ENCODE peak calls at places on chromosome 9, in eight cellular contexts. B, P, Z, C, S, G, E and M are unnamed samples. For H3K9me3 and H3K36me3, the result is how much of the 10 kb centered on the place peaks cover.

GRCh38 chr9:123419091-123419490 is 63.1 kb downstream of the CRB2 start:
- DNase-seq in B (no peak), P (no peak), Z (no peak), C (no peak), S (no peak), G (no peak), E (no peak), M (no peak)

GRCh38 chr9:88076286-88077070 is 61.8 kb downstream of the SPATA31C2 start:
- DNase-seq in B (peak), P (peak), Z (peak), C (peak), S (peak), G (peak), E (peak), M (peak)

GRCh38 chr9:119003882-119004617 is 365.2 kb downstream of the BRINP1 start:
- DNase-seq in B (no peak), P (peak), Z (no peak), C (no peak), S (no peak), G (no peak), E (no peak), M (no peak)

GRCh38 chr9:137301086-137301947 is 754 bp downstream of the NRARP start:
- DNase-seq in B (peak), P (peak), Z (peak), C (peak), S (peak), G (no peak), E (peak), M (peak)

GRCh38 chr9:133149130-133150015 is 14.3 kb downstream of the GBGT1 start:
- DNase-seq in B (peak), P (peak), Z (peak), C (peak), S (peak), G (peak), E (peak), M (peak)

GRCh38 chr9:126162611-126163381 is 163.8 kb upstream of the MVB12B start:
- DNase-seq in B (no peak), P (no peak), Z (no peak), C (no peak), S (no peak), G (no peak), E (no peak), M (no peak)

GRCh38 chr9:134320195-134320885 is 5.9 kb upstream of the RXRA start:
- DNase-seq in B (no peak), P (no peak), Z (no peak), C (no peak), S (no peak), G (no peak), E (no peak), M (no peak)

GRCh38 chr9:76926324-76926731 is 20.4 kb upstream of the PRUNE2 start:
- DNase-seq in B (no peak), P (peak), Z (no peak), C (no peak), S (no peak), G (no peak), E (peak), M (peak)

GRCh38 chr9:16728128-16728505 is 142.4 kb downstream of the BNC2 start:
- DNase-seq in B (peak), P (peak), Z (no peak), C (no peak), S (no peak), G (no peak), E (peak), M (no peak)

GRCh38 chr9:100352201-100352726 is 478 bp downstream of the TEX10 start:
- DNase-seq in B (peak), P (peak), Z (no peak), C (peak), S (peak), G (no peak), E (peak), M (peak)

GRCh38 chr9:89606567-89607311 is 1.9 kb downstream of the GADD45G start:
- DNase-seq in B (peak), P (peak), Z (peak), C (peak), S (peak), G (no peak), E (peak), M (peak)

GRCh38 chr9:127525426-127526188 is 74.3 kb downstream of the LRSAM1 start:
- DNase-seq in B (peak), P (no peak), Z (no peak), C (peak), S (no peak), G (peak), E (peak), M (no peak)

GRCh38 chr9:104775961-104776360 is 12.0 kb downstream of the NIPSNAP3B start:
- DNase-seq in B (no peak), P (no peak), Z (no peak), C (no peak), S (no peak), G (no peak), E (no peak), M (no peak)

GRCh38 chr9:133773889-133774655 is 35.9 kb upstream of the SARDH start:
- DNase-seq in B (peak), P (peak), Z (peak), C (no peak), S (no peak), G (no peak), E (no peak), M (no peak)

GRCh38 chr9:69923972-69924371 is 103.4 kb downstream of the CFAP95 start:
- DNase-seq in B (no peak), P (no peak), Z (no peak), C (no peak), S (no peak), G (no peak), E (no peak), M (no peak)

GRCh38 chr9:130539473-130540223 is 39.7 kb upstream of the FUBP3 start:
- DNase-seq in B (no peak), P (peak), Z (no peak), C (no peak), S (peak), G (no peak), E (peak), M (peak)

GRCh38 chr9:7433508-7434292 is 365.9 kb downstream of the DMAC1 start:
- DNase-seq in B (no peak), P (no peak), Z (no peak), C (no peak), S (no peak), G (no peak), E (no peak), M (peak)

GRCh38 chr9:87140605-87141109 is 193.4 kb upstream of the GAS1 start:
- DNase-seq in B (no peak), P (no peak), Z (no peak), C (no peak), S (no peak), G (no peak), E (peak), M (peak)

GRCh38 chr9:125521462-125522327 is 185.3 kb downstream of the MAPKAP1 start:
- DNase-seq in B (peak), P (peak), Z (no peak), C (no peak), S (no peak), G (peak), E (peak), M (peak)

GRCh38 chr9:115814081-115814480 is 339.5 kb upstream of the PAPPA start:
- DNase-seq in B (no peak), P (no peak), Z (no peak), C (no peak), S (no peak), G (no peak), E (no peak), M (no peak)

GRCh38 chr9:4689687-4690104 is 10.3 kb downstream of the CDC37L1 start:
- DNase-seq in B (no peak), P (peak), Z (no peak), C (no peak), S (no peak), G (no peak), E (no peak), M (no peak)

GRCh38 chr9:131593255-131593820 is 48.0 kb downstream of the PRRT1B start:
- DNase-seq in B (peak), P (peak), Z (no peak), C (no peak), S (no peak), G (no peak), E (no peak), M (no peak)

GRCh38 chr9:94623253-94623652 is 16.1 kb downstream of the FBP1 start:
- DNase-seq in B (peak), P (peak), Z (peak), C (peak), S (peak), G (peak), E (no peak), M (peak)

GRCh38 chr9:109652112-109652511 is 127.9 kb upstream of the PALM2AKAP2 start:
- DNase-seq in B (no peak), P (peak), Z (no peak), C (no peak), S (no peak), G (no peak), E (peak), M (peak)

GRCh38 chr9:16315720-16316119 is 554.8 kb downstream of the BNC2 start:
- DNase-seq in B (no peak), P (peak), Z (no peak), C (no peak), S (no peak), G (no peak), E (no peak), M (no peak)

GRCh38 chr9:98989036-98990000 is 45.6 kb downstream of the COL15A1 start:
- DNase-seq in B (peak), P (peak), Z (no peak), C (no peak), S (peak), G (peak), E (peak), M (peak)

GRCh38 chr9:99000480-99001395 is 57.0 kb downstream of the COL15A1 start:
- DNase-seq in B (peak), P (peak), Z (peak), C (peak), S (peak), G (peak), E (peak), M (peak)

GRCh38 chr9:3858961-3859360 is 333.2 kb upstream of the RFX3 start:
- DNase-seq in B (peak), P (peak), Z (no peak), C (no peak), S (no peak), G (no peak), E (peak), M (no peak)

GRCh38 chr9:113711251-113711650 is 164.9 kb upstream of the ZNF618 start:
- DNase-seq in B (no peak), P (no peak), Z (no peak), C (no peak), S (no peak), G (no peak), E (no peak), M (peak)

GRCh38 chr9:133842174-133842573 is 104.0 kb upstream of the SARDH start:
- DNase-seq in B (no peak), P (no peak), Z (no peak), C (no peak), S (peak), G (no peak), E (no peak), M (no peak)

GRCh38 chr9:71980266-71981018 is 69.0 kb downstream of the C9orf85 start:
- DNase-seq in B (peak), P (no peak), Z (no peak), C (no peak), S (no peak), G (no peak), E (no peak), M (no peak)

GRCh38 chr9:136928591-136928990 is 15.9 kb downstream of the FBXW5 start:
- DNase-seq in B (no peak), P (no peak), Z (no peak), C (no peak), S (no peak), G (no peak), E (no peak), M (no peak)

GRCh38 chr9:84357235-84357634 is 16.7 kb upstream of the SLC28A3 start:
- DNase-seq in B (peak), P (no peak), Z (no peak), C (no peak), S (no peak), G (no peak), E (no peak), M (no peak)
- H3K9me3 ChIP-seq in B (under half), P (under half), Z (under half), C (under half), S (under half), G (under half), E (under half), M (under half)

DNA sequence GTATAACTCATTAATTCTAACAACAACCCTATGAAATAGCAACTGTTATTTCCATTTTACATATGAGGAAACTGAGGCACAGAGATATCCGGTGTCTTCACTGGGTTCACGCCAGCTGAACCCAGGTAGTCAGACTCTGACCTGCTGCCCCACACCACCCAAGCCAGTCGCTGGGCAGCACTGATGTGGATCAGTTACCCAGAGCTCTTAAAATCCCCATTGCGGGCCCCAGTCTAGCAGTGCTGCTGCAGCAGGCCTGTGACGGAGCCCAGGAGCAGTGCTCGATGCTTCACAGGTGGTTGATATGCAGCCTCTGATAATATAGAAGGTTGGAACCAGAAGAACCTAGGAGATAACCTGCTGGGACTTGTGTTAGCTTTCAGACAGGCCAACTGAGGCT is 24.3 kb downstream of the PTPA start:
- DNase-seq in B (no peak), P (no peak), Z (no peak), C (no peak), S (no peak), G (no peak), E (no peak), M (no peak)
- H3K36me3 ChIP-seq in B (half or more), P (under half), Z (under half), C (half or more), S (under half), G (half or more), E (under half), M (under half)

GRCh38 chr9:103660830-103661229 is 433.3 kb upstream of the SMC2 start:
- DNase-seq in B (no peak), P (no peak), Z (no peak), C (no peak), S (no peak), G (no peak), E (no peak), M (no peak)

GRCh38 chr9:103658156-103658555 is 436.0 kb upstream of the SMC2 start:
- DNase-seq in B (no peak), P (no peak), Z (no peak), C (no peak), S (no peak), G (no peak), E (no peak), M (no peak)

GRCh38 chr9:103661663-103662062 is 432.4 kb upstream of the SMC2 start:
- DNase-seq in B (peak), P (no peak), Z (no peak), C (no peak), S (no peak), G (no peak), E (no peak), M (no peak)
- H3K4me3 ChIP-seq in B (no peak), P (no peak), Z (no peak), C (no peak), S (no peak), G (no peak), E (no peak), M (no peak)

GRCh38 chr9:96766199-96766598 is 11.7 kb downstream of the ZNF510 start:
- DNase-seq in B (no peak), P (no peak), Z (no peak), C (no peak), S (no peak), G (no peak), E (no peak), M (no peak)

GRCh38 chr9:96758845-96759673 is 18.8 kb downstream of the ZNF510 start:
- DNase-seq in B (peak), P (peak), Z (no peak), C (no peak), S (no peak), G (no peak), E (no peak), M (no peak)

DNA sequence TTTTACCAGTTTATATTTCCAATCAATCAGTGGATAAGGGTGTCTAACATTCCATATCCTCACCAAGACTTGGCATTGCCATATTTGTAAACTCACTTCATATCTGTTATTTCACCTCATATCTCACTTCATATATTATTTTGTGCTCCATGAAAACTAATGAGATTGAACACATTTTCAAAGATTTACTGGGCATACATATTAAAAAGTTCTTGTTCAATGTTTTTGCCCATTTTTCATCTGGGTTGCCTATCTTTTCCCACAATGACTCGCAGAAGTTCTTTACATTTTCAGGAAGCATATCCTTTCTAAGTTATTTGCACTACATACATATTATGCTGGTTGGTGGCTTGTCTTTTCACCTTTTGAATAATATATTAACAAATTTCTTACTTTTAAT is 15.3 kb downstream of the ZNF510 start:
- DNase-seq in B (no peak), P (no peak), Z (no peak), C (no peak), S (no peak), G (no peak), E (no peak), M (no peak)
- H3K9me3 ChIP-seq in B (half or more), P (under half), Z (half or more), C (half or more), S (half or more), G (half or more), E (half or more), M (half or more)

DNA sequence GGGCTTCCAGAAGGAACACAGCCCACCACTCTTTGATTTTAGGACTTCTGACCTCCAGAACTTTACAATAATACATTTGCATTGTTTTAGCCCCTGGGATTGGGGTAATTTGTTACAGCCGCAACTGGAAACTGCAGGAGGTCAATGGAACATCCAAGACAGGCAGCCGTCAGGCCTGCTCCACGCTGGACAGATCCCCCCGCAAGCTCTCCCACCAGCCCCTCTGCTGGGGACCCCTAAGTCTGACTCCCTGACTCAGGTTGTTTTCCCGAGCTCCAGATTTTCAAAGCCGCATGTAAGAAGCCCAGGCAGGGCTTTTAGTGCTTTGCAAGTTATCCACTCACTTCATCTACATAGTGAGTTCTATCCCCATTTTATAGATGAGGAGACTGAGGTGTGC is 127.6 kb downstream of the PAX5 start:
- DNase-seq in B (no peak), P (no peak), Z (no peak), C (no peak), S (no peak), G (no peak), E (no peak), M (no peak)
- H3K36me3 ChIP-seq in B (under half), P (under half), Z (under half), C (under half), S (under half), G (under half), E (under half), M (under half)

GRCh38 chr9:122263699-122264349 is 816 bp downstream of the RBM18 start:
- DNase-seq in B (peak), P (peak), Z (no peak), C (no peak), S (no peak), G (no peak), E (peak), M (no peak)
- H3K4me3 ChIP-seq in B (peak), P (peak), Z (peak), C (peak), S (peak), G (peak), E (peak), M (peak)

GRCh38 chr9:96817973-96818372 is 36.3 kb downstream of the ZNF782 start:
- DNase-seq in B (no peak), P (no peak), Z (no peak), C (no peak), S (no peak), G (no peak), E (no peak), M (no peak)
- H3K9me3 ChIP-seq in B (half or more), P (under half), Z (half or more), C (half or more), S (half or more), G (half or more), E (half or more), M (half or more)